ENCODE peak calls at places on chromosomes 1 and 21, in four cellular contexts. H is WERI-Rb-1, Q is T-helper 22 cell, F is GF-D8. Y is an unnamed sample.

GRCh38 chr1:165854101-165854845 is 26.9 kb downstream of the UCK2 start:
- DNase-seq in H (no peak), Q (no peak), F (peak), Y (peak)

GRCh38 chr1:203082571-203083462 is 3.0 kb downstream of the MYOG start:
- DNase-seq in H (peak), Q (no peak), F (no peak), Y (no peak)

GRCh38 chr1:39818482-39818881 is 29.8 kb upstream of the BMP8B start:
- DNase-seq in H (no peak), Q (no peak), F (no peak), Y (no peak)

GRCh38 chr1:173048629-173049326 is 2.0 kb downstream of the TNFSF18 start:
- DNase-seq in H (no peak), Q (no peak), F (no peak), Y (peak)

GRCh38 chr1:65827346-65827745 is 34.7 kb downstream of the PDE4B start:
- DNase-seq in H (no peak), Q (no peak), F (no peak), Y (no peak)

GRCh38 chr1:36626435-36626834 is 143.7 kb upstream of the CSF3R start:
- DNase-seq in H (no peak), Q (no peak), F (no peak), Y (no peak)

GRCh38 chr1:182391028-182391361 is 595 bp downstream of the GLUL start:
- DNase-seq in H (no peak), Q (no peak), F (no peak), Y (no peak)

GRCh38 chr1:94438692-94439276 is 20.6 kb downstream of the ABCD3 start:
- DNase-seq in H (no peak), Q (no peak), F (no peak), Y (peak)

GRCh38 chr21:45590246-45590725 is 48.0 kb upstream of the SLC19A1 start:
- DNase-seq in H (peak), Q (peak), F (no peak), Y (peak)

GRCh38 chr1:159089184-159089791 is 12.7 kb upstream of the AIM2 start:
- DNase-seq in H (no peak), Q (no peak), F (no peak), Y (no peak)

GRCh38 chr1:145983959-145984830 is 12.2 kb downstream of the TXNIP start:
- DNase-seq in H (no peak), Q (no peak), F (no peak), Y (no peak)

GRCh38 chr1:2557146-2558029 is 1.2 kb downstream of the TNFRSF14 start:
- DNase-seq in H (no peak), Q (no peak), F (no peak), Y (no peak)

GRCh38 chr1:161706483-161707347 is at the start of gene FCRLA:
- DNase-seq in H (no peak), Q (no peak), F (no peak), Y (peak)

GRCh38 chr1:43282220-43283195 is 2.9 kb downstream of the C1orf210 start:
- DNase-seq in H (no peak), Q (no peak), F (no peak), Y (no peak)

GRCh38 chr1:44089371-44090070 is 29.1 kb upstream of the KLF17 start:
- DNase-seq in H (no peak), Q (no peak), F (no peak), Y (peak)

GRCh38 chr1:35287807-35288640 is 19.5 kb downstream of the ZMYM4 start:
- DNase-seq in H (no peak), Q (no peak), F (no peak), Y (peak)

GRCh38 chr1:43444151-43444826 is 9.4 kb downstream of the HYI start:
- DNase-seq in H (no peak), Q (no peak), F (no peak), Y (no peak)

GRCh38 chr1:204647114-204647804 is 38.3 kb downstream of the LRRN2 start:
- DNase-seq in H (no peak), Q (no peak), F (no peak), Y (peak)

GRCh38 chr1:18463984-18464664 is 16.6 kb upstream of the KLHDC7A start:
- DNase-seq in H (no peak), Q (no peak), F (no peak), Y (no peak)

GRCh38 chr21:43362306-43362927 is 64.5 kb downstream of the SIK1 start:
- DNase-seq in H (peak), Q (peak), F (peak), Y (peak)

GRCh38 chr1:10613340-10613739 is 138.6 kb downstream of the PEX14 start:
- DNase-seq in H (no peak), Q (no peak), F (no peak), Y (no peak)

GRCh38 chr1:84776639-84777038 is 86.4 kb upstream of the SSX2IP start:
- DNase-seq in H (no peak), Q (no peak), F (no peak), Y (no peak)

GRCh38 chr1:228989992-228990827 is 254.9 kb downstream of the RHOU start:
- DNase-seq in H (no peak), Q (no peak), F (peak), Y (no peak)

GRCh38 chr1:59007820-59008598 is 224.2 kb upstream of the JUN start:
- DNase-seq in H (peak), Q (no peak), F (no peak), Y (peak)

GRCh38 chr1:207740224-207740623 is 11.6 kb upstream of the CD46 start:
- DNase-seq in H (no peak), Q (no peak), F (no peak), Y (no peak)

GRCh38 chr1:61313906-61314422 is 231.6 kb downstream of the NFIA start:
- DNase-seq in H (no peak), Q (no peak), F (no peak), Y (no peak)

GRCh38 chr1:168709896-168710305 is 19.1 kb downstream of the DPT start:
- DNase-seq in H (no peak), Q (no peak), F (no peak), Y (peak)

GRCh38 chr1:244305776-244306341 is 145.8 kb downstream of the ADSS2 start:
- DNase-seq in H (no peak), Q (no peak), F (no peak), Y (no peak)

GRCh38 chr1:32759997-32760623 is 57.0 kb downstream of the YARS1 start:
- DNase-seq in H (no peak), Q (no peak), F (no peak), Y (peak)

GRCh38 chr1:198890531-198890930 is 251.7 kb downstream of the PTPRC start:
- DNase-seq in H (no peak), Q (no peak), F (no peak), Y (peak)

GRCh38 chr1:152870831-152871730 is 7.0 kb upstream of the SMCP start:
- DNase-seq in H (peak), Q (no peak), F (no peak), Y (peak)

GRCh38 chr1:208979776-208980175 is 603.7 kb upstream of the CAMK1G start:
- DNase-seq in H (no peak), Q (no peak), F (no peak), Y (no peak)

GRCh38 chr1:219876798-219877209 is 51.6 kb downstream of the SLC30A10 start:
- DNase-seq in H (peak), Q (no peak), F (no peak), Y (no peak)

GRCh38 chr1:26690576-26691031 is 5.2 kb upstream of the ARID1A start:
- DNase-seq in H (no peak), Q (no peak), F (no peak), Y (no peak)

GRCh38 chr1:14323665-14324630 is 274.5 kb upstream of the KAZN start:
- DNase-seq in H (no peak), Q (no peak), F (no peak), Y (no peak)

GRCh38 chr1:153140484-153140883 is 10.2 kb downstream of the SPRR2G start:
- DNase-seq in H (no peak), Q (no peak), F (no peak), Y (no peak)

GRCh38 chr21:38179504-38179900 is 77.3 kb upstream of the KCNJ15 start:
- DNase-seq in H (no peak), Q (no peak), F (no peak), Y (no peak)

GRCh38 chr1:201125805-201126204 is 1.2 kb downstream of the ASCL5 start:
- DNase-seq in H (no peak), Q (no peak), F (no peak), Y (no peak)

GRCh38 chr1:16978589-16979474 is 1.6 kb downstream of the MFAP2 start:
- DNase-seq in H (no peak), Q (no peak), F (no peak), Y (peak)

Y was measured in iris pigment epithelial cell.